ENCODE peak calls at places on chromosomes 5 and 9, in seven cellular contexts. One of them, this sample, is unnamed.

GRCh38 chr5:16536246-16536645 is 70.6 kb upstream of the ZNF622 start:
- DNase-seq in fibroblast of the aortic adventitia: no peak
- DNase-seq in AG04450: no peak
- DNase-seq in Panc1: no peak
- DNase-seq in HFFc6: peak
- DNase-seq in fibroblast of lung: no peak
- DNase-seq in upper lobe of right lung: no peak
- DNase-seq in this sample: no peak

GRCh38 chr9:78121488-78121887 is 89.9 kb upstream of the GNAQ start:
- DNase-seq in fibroblast of the aortic adventitia: peak
- DNase-seq in AG04450: peak
- DNase-seq in Panc1: no peak
- DNase-seq in HFFc6: peak
- DNase-seq in fibroblast of lung: peak
- DNase-seq in upper lobe of right lung: peak
- DNase-seq in this sample: no peak

GRCh38 chr9:90044710-90045151 is 439.9 kb downstream of the GADD45G start:
- DNase-seq in fibroblast of the aortic adventitia: no peak
- DNase-seq in AG04450: no peak
- DNase-seq in Panc1: peak
- DNase-seq in HFFc6: no peak
- DNase-seq in fibroblast of lung: no peak
- DNase-seq in upper lobe of right lung: no peak
- DNase-seq in this sample: no peak

GRCh38 chr5:147822686-147823491 is 8.6 kb downstream of the SPINK1 start:
- DNase-seq in fibroblast of the aortic adventitia: peak
- DNase-seq in AG04450: peak
- DNase-seq in Panc1: peak
- DNase-seq in HFFc6: peak
- DNase-seq in fibroblast of lung: peak
- DNase-seq in upper lobe of right lung: no peak
- DNase-seq in this sample: no peak

GRCh38 chr5:98631311-98632054 is 142.0 kb upstream of the RGMB start:
- DNase-seq in fibroblast of the aortic adventitia: peak
- DNase-seq in AG04450: no peak
- DNase-seq in Panc1: no peak
- DNase-seq in HFFc6: peak
- DNase-seq in fibroblast of lung: peak
- DNase-seq in upper lobe of right lung: no peak
- DNase-seq in this sample: no peak

GRCh38 chr9:4375424-4376195 is 75.7 kb upstream of the GLIS3 start:
- DNase-seq in fibroblast of the aortic adventitia: peak
- DNase-seq in AG04450: peak
- DNase-seq in Panc1: no peak
- DNase-seq in HFFc6: peak
- DNase-seq in fibroblast of lung: peak
- DNase-seq in upper lobe of right lung: no peak
- DNase-seq in this sample: no peak

GRCh38 chr5:31235381-31235780 is 41.9 kb downstream of the CDH6 start:
- DNase-seq in fibroblast of the aortic adventitia: no peak
- DNase-seq in AG04450: no peak
- DNase-seq in Panc1: no peak
- DNase-seq in HFFc6: no peak
- DNase-seq in fibroblast of lung: no peak
- DNase-seq in upper lobe of right lung: no peak
- DNase-seq in this sample: no peak

GRCh38 chr5:119071573-119071874 is 637 bp downstream of the DMXL1 start:
- DNase-seq in fibroblast of the aortic adventitia: no peak
- DNase-seq in AG04450: no peak
- DNase-seq in Panc1: no peak
- DNase-seq in HFFc6: no peak
- DNase-seq in fibroblast of lung: peak
- DNase-seq in upper lobe of right lung: no peak
- DNase-seq in this sample: no peak

GRCh38 chr9:68497629-68498028 is 43.1 kb downstream of the TMEM252 start:
- DNase-seq in fibroblast of the aortic adventitia: no peak
- DNase-seq in AG04450: no peak
- DNase-seq in Panc1: no peak
- DNase-seq in HFFc6: no peak
- DNase-seq in fibroblast of lung: no peak
- DNase-seq in upper lobe of right lung: no peak
- DNase-seq in this sample: no peak

GRCh38 chr5:111389390-111390082 is 122.8 kb downstream of the STARD4 start:
- DNase-seq in fibroblast of the aortic adventitia: peak
- DNase-seq in AG04450: peak
- DNase-seq in Panc1: no peak
- DNase-seq in HFFc6: peak
- DNase-seq in fibroblast of lung: peak
- DNase-seq in upper lobe of right lung: no peak
- DNase-seq in this sample: no peak

GRCh38 chr5:39400711-39401385 is 23.9 kb downstream of the DAB2 start:
- DNase-seq in fibroblast of the aortic adventitia: peak
- DNase-seq in AG04450: no peak
- DNase-seq in Panc1: no peak
- DNase-seq in HFFc6: peak
- DNase-seq in fibroblast of lung: peak
- DNase-seq in upper lobe of right lung: no peak
- DNase-seq in this sample: no peak

GRCh38 chr5:134437340-134438267 is 25.9 kb upstream of the CDKN2AIPNL start:
- DNase-seq in fibroblast of the aortic adventitia: peak
- DNase-seq in AG04450: no peak
- DNase-seq in Panc1: no peak
- DNase-seq in HFFc6: peak
- DNase-seq in fibroblast of lung: peak
- DNase-seq in upper lobe of right lung: peak
- DNase-seq in this sample: no peak

GRCh38 chr5:128097224-128097623 is 13.7 kb downstream of the SLC12A2 start:
- DNase-seq in fibroblast of the aortic adventitia: no peak
- DNase-seq in AG04450: no peak
- DNase-seq in Panc1: no peak
- DNase-seq in HFFc6: no peak
- DNase-seq in fibroblast of lung: no peak
- DNase-seq in upper lobe of right lung: no peak
- DNase-seq in this sample: no peak

GRCh38 chr9:4167040-4167671 is 132.7 kb downstream of the GLIS3 start:
- DNase-seq in fibroblast of the aortic adventitia: peak
- DNase-seq in AG04450: peak
- DNase-seq in Panc1: no peak
- DNase-seq in HFFc6: no peak
- DNase-seq in fibroblast of lung: peak
- DNase-seq in upper lobe of right lung: no peak
- DNase-seq in this sample: no peak

GRCh38 chr5:95610546-95610945 is 9.3 kb upstream of the GPR150 start:
- DNase-seq in fibroblast of the aortic adventitia: no peak
- DNase-seq in AG04450: no peak
- DNase-seq in Panc1: no peak
- DNase-seq in HFFc6: no peak
- DNase-seq in fibroblast of lung: no peak
- DNase-seq in upper lobe of right lung: no peak
- DNase-seq in this sample: no peak

GRCh38 chr9:115025721-115026120 is 92.2 kb downstream of the TNC start:
- DNase-seq in fibroblast of the aortic adventitia: no peak
- DNase-seq in AG04450: no peak
- DNase-seq in Panc1: no peak
- DNase-seq in HFFc6: no peak
- DNase-seq in fibroblast of lung: no peak
- DNase-seq in upper lobe of right lung: no peak
- DNase-seq in this sample: no peak

GRCh38 chr5:169148066-169148740 is 152.7 kb downstream of the SLIT3 start:
- DNase-seq in fibroblast of the aortic adventitia: no peak
- DNase-seq in AG04450: no peak
- DNase-seq in Panc1: no peak
- DNase-seq in HFFc6: no peak
- DNase-seq in fibroblast of lung: no peak
- DNase-seq in upper lobe of right lung: no peak
- DNase-seq in this sample: no peak

GRCh38 chr5:106510321-106510720 is 1160.4 kb downstream of the EFNA5 start:
- DNase-seq in fibroblast of the aortic adventitia: no peak
- DNase-seq in AG04450: no peak
- DNase-seq in Panc1: no peak
- DNase-seq in HFFc6: no peak
- DNase-seq in fibroblast of lung: no peak
- DNase-seq in upper lobe of right lung: no peak
- DNase-seq in this sample: no peak

DNA sequence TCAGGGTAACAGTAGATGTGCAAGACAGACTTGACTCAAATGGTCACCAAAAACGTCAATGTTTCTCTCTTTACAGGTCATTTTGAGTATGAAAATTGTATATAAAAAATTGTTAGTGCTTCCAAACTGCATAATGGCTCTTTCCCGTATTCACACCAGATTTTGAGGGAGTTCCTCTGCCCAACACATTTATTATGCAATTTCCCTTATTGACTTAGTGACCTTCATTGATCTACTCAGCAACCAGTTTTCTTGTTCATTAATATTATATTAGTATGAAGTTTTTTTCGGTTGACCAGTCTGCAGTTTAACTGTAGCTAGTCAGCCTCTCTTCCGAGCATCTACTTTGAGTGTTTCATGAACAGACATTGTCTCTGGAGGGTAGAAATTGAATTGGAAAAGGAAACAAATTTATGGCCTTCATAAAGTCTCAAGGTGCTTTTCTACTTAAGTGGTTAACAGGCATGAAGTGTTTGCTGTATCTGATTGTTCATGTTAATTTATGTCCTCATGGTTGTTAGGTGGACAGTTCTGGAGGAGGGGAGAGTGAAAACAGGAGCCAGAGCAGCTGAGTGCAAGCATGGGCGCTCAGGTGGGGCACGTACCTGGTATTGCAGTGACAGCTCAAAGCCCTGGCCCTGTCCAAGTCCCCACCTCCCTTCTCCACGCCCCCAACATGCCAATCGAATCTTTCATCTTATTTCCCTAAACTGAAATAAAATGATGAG is 240.2 kb downstream of the RFK start:
- DNase-seq in fibroblast of the aortic adventitia: no peak
- DNase-seq in AG04450: no peak
- DNase-seq in Panc1: no peak
- DNase-seq in HFFc6: no peak
- DNase-seq in fibroblast of lung: no peak
- DNase-seq in upper lobe of right lung: no peak
- DNase-seq in this sample: no peak
- TF ChIP-seq CTCF in fibroblast of the aortic adventitia: no peak
- TF ChIP-seq CTCF in AG04450: no peak
- TF ChIP-seq CTCF in Panc1: no peak
- TF ChIP-seq CTCF in HFFc6: no peak
- TF ChIP-seq CTCF in fibroblast of lung: no peak
- TF ChIP-seq CTCF in upper lobe of right lung: no peak
- TF ChIP-seq CTCF in this sample: no peak

DNA sequence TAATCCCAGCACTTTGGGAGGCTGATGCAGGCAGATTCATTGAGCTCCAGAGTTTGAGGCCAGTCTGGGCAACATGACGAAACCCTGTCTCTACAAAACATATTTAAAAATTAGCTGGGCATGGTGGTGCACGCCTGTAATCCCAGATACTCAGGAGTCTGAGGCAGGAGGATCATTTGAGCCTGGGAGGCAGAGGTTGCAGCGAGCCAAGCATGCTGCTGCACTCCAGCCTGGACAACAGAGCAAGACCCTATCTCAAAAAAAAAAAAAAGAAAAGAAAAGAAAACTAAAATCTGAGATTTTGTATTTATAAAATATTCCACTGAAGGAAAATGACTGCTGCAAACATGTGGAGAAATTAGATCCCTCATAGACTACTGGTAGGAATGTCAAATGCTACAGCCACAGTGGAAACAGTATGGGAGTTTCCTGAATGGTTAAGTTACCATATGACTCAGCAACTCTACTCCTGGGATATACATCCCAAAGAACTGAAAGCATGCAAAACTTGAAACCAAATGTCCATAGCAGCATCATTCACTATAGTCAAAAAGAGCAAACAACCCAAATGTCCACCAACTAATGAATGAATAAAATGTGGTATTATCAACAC is 106.1 kb downstream of the UBAP2 start:
- DNase-seq in fibroblast of the aortic adventitia: peak
- DNase-seq in AG04450: peak
- DNase-seq in Panc1: no peak
- DNase-seq in HFFc6: peak
- DNase-seq in fibroblast of lung: peak
- DNase-seq in upper lobe of right lung: no peak
- DNase-seq in this sample: no peak
- TF ChIP-seq CTCF in fibroblast of the aortic adventitia: peak
- TF ChIP-seq CTCF in AG04450: peak
- TF ChIP-seq CTCF in Panc1: no peak
- TF ChIP-seq CTCF in HFFc6: peak
- TF ChIP-seq CTCF in fibroblast of lung: peak
- TF ChIP-seq CTCF in upper lobe of right lung: no peak
- TF ChIP-seq CTCF in this sample: no peak

DNA sequence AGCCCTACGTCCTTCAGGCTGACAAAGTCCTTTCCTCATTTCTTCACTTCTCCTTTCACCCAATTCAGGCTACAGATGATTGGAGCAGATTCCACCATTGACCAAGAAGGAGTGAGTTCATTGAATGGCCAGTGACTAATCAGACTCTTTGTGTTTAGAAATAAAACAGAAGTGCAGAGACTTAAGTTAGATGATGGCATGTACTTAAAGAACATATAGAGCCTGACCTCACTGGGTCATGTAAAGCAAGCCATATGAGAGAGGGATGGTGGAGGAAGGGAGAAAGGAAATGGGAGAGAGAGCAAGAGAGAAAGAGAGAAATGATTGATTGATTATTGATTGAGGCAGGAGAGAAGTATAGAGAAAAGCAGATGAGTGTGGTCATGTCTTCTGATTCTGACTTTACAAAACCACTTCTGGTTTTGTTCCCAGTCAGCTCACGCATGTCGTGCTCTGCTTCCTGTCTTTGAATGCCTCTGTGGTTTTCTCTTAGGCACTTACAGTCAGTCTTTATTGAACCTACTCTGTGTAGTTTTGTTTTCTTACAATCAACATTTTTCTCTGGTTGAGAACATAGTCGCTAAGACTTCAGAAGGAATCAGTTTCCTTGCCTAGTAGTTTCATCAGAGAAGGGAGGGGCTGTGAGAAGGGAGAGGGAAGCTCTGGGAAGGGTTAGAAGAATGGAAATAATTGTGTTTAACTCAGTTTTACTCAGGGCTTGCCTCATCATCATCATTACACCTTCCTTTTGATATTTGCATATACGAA is 149.2 kb upstream of the KLF9 start:
- DNase-seq in fibroblast of the aortic adventitia: peak
- DNase-seq in AG04450: no peak
- DNase-seq in Panc1: no peak
- DNase-seq in HFFc6: peak
- DNase-seq in fibroblast of lung: peak
- DNase-seq in upper lobe of right lung: no peak
- DNase-seq in this sample: no peak
- TF ChIP-seq CTCF in fibroblast of the aortic adventitia: no peak
- TF ChIP-seq CTCF in AG04450: no peak
- TF ChIP-seq CTCF in Panc1: no peak
- TF ChIP-seq CTCF in HFFc6: no peak
- TF ChIP-seq CTCF in fibroblast of lung: no peak
- TF ChIP-seq CTCF in upper lobe of right lung: no peak
- TF ChIP-seq CTCF in this sample: no peak

DNA sequence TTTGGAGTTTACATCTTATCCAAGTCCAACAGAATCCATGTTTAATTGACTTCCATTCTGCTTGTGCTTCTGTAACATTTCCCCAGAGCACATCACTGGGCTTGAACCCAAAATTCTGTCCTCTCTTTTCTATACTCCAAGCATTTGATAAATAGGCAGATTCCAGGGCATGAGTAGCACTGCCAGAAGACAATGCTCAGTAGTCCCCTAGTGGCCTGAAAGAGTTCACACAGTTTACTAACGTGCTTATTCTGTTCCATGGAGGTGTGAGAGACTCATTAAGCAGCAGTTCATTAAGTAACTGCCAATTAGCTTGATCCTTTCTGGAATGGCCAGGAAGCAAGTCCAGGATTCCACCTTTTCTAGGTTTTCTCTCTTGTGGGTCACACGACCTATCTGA is 9.4 kb upstream of the GABRA6 start:
- DNase-seq in fibroblast of the aortic adventitia: no peak
- DNase-seq in AG04450: no peak
- DNase-seq in Panc1: peak
- DNase-seq in HFFc6: no peak
- DNase-seq in fibroblast of lung: no peak
- DNase-seq in upper lobe of right lung: no peak
- DNase-seq in this sample: no peak
- TF ChIP-seq CTCF in fibroblast of the aortic adventitia: no peak
- TF ChIP-seq CTCF in AG04450: no peak
- TF ChIP-seq CTCF in Panc1: peak
- TF ChIP-seq CTCF in HFFc6: no peak
- TF ChIP-seq CTCF in fibroblast of lung: no peak
- TF ChIP-seq CTCF in upper lobe of right lung: peak
- TF ChIP-seq CTCF in this sample: peak